ENCODE peak calls at places on chromosomes 13 and 19, in ten cellular contexts. R is SK-N-SH; D is AG09309; H is dorsolateral prefrontal cortex; L is NCI-H2029 treated with DMSO at 0.1 percent for 48 hours; J is DMS53; V is stimulated activated CD8-positive, alpha-beta memory T cell treated with anti-CD3 and anti-CD28 coated beads, Interleukin-15, amount 100 ng/mL, for 1 hour; I is left lung; W is aorta; T is mucosa of descending colon. Q is an unnamed sample.

GRCh38 chr13:96782186-96782585 is 212.1 kb downstream of the OXGR1 start:
- DNase-seq in W (no peak), H (no peak), T (no peak), R (no peak), V (no peak), L (no peak), D (no peak), J (no peak), I (no peak), Q (no peak)

GRCh38 chr19:31071157-31071855 is 277.9 kb downstream of the TSHZ3 start:
- DNase-seq in J (no peak), L (no peak), W (no peak), V (no peak), H (no peak), I (no peak), R (no peak), T (peak), D (no peak), Q (no peak)

GRCh38 chr13:41627425-41627824 is 170.1 kb downstream of the RGCC start:
- DNase-seq in D (no peak), J (no peak), W (no peak), R (no peak), I (no peak), H (no peak), L (no peak), V (no peak), T (no peak), Q (no peak)

GRCh38 chr13:32031025-32031814 is at the start of gene FRY:
- DNase-seq in L (peak), I (peak), H (peak), R (peak), D (no peak), T (peak), W (peak), V (peak), J (peak), Q (peak)

GRCh38 chr13:91359071-91359470 is 11.6 kb downstream of the MIR17HG start:
- DNase-seq in I (no peak), W (no peak), D (no peak), J (peak), L (no peak), H (no peak), V (no peak), R (no peak), T (no peak), Q (no peak)

GRCh38 chr19:4851551-4852290 is 15.7 kb downstream of the PLIN3 start:
- DNase-seq in I (peak), L (peak), T (peak), H (peak), W (peak), D (no peak), R (peak), V (peak), J (peak), Q (peak)

GRCh38 chr13:101989798-101990350 is 412.0 kb downstream of the FGF14 start:
- DNase-seq in I (no peak), D (no peak), W (no peak), V (no peak), R (no peak), T (no peak), L (no peak), J (no peak), H (no peak), Q (no peak)

GRCh38 chr19:34556500-34556899 is 74.9 kb downstream of the WTIP start:
- DNase-seq in L (peak), J (peak), T (no peak), V (no peak), W (no peak), R (no peak), H (no peak), D (peak), I (no peak), Q (peak)

GRCh38 chr19:19655641-19656343 is 7.7 kb downstream of the ATP13A1 start:
- DNase-seq in I (no peak), D (no peak), J (no peak), L (no peak), H (no peak), T (peak), V (no peak), R (peak), W (peak), Q (no peak)

GRCh38 chr13:80979035-80979641 is 638.2 kb upstream of the SPRY2 start:
- DNase-seq in W (no peak), I (peak), V (no peak), R (peak), T (no peak), J (peak), L (no peak), H (no peak), D (peak), Q (peak)

GRCh38 chr13:49308104-49308875 is 60.6 kb downstream of the CDADC1 start:
- DNase-seq in H (peak), L (no peak), W (peak), T (peak), I (peak), V (no peak), R (no peak), D (no peak), J (peak), Q (peak)

GRCh38 chr19:38496603-38497487 is 63.4 kb downstream of the RYR1 start:
- DNase-seq in L (no peak), T (no peak), R (no peak), J (no peak), I (no peak), W (no peak), H (no peak), D (no peak), V (no peak), Q (no peak)

GRCh38 chr19:42197375-42197817 is 20.1 kb downstream of the DEDD2 start:
- DNase-seq in V (no peak), J (no peak), L (no peak), T (peak), W (peak), R (no peak), D (no peak), H (no peak), I (no peak), Q (no peak)

GRCh38 chr13:31774186-31774585 is 34.9 kb downstream of the RXFP2 start:
- DNase-seq in J (no peak), W (no peak), L (no peak), R (no peak), D (no peak), V (no peak), T (no peak), H (no peak), I (no peak), Q (no peak)

GRCh38 chr13:108326318-108326717 is 56.8 kb downstream of the TNFSF13B start:
- DNase-seq in J (peak), T (peak), R (no peak), D (no peak), V (no peak), W (no peak), H (no peak), I (no peak), L (peak), Q (peak)

GRCh38 chr19:34759218-34759917 is 13.6 kb downstream of the ZNF599 start:
- DNase-seq in J (no peak), D (no peak), W (no peak), H (no peak), I (no peak), V (no peak), L (no peak), T (no peak), R (no peak), Q (no peak)

GRCh38 chr13:29802621-29803020 is 47.8 kb downstream of the UBL3 start:
- DNase-seq in D (no peak), W (no peak), V (no peak), T (no peak), I (no peak), H (no peak), R (no peak), J (no peak), L (no peak), Q (no peak)

GRCh38 chr13:91618315-91618714 is 219.9 kb downstream of the GPC5 start:
- DNase-seq in J (no peak), H (no peak), W (no peak), V (no peak), D (no peak), I (no peak), T (no peak), R (no peak), L (no peak), Q (no peak)

GRCh38 chr13:51068501-51068900 is 42.6 kb downstream of the C13orf42 start:
- DNase-seq in L (no peak), W (no peak), D (no peak), T (no peak), V (no peak), I (no peak), H (no peak), J (no peak), R (no peak), Q (no peak)

GRCh38 chr19:15264061-15264932 is 32.0 kb upstream of the EPHX3 start:
- DNase-seq in W (peak), I (peak), J (peak), L (peak), H (peak), R (peak), D (no peak), T (peak), V (peak), Q (peak)

GRCh38 chr19:14563989-14564650 is 7.7 kb downstream of the NDUFB7 start:
- DNase-seq in J (peak), T (peak), R (peak), W (peak), D (no peak), V (no peak), H (no peak), L (no peak), I (no peak), Q (peak)

GRCh38 chr13:21402586-21403307 is 56.4 kb downstream of the ZDHHC20 start:
- DNase-seq in J (peak), W (no peak), I (no peak), T (no peak), H (no peak), D (no peak), R (no peak), V (no peak), L (no peak), Q (peak)

GRCh38 chr13:100014621-100015020 is 33.0 kb downstream of the ZIC2 start:
- DNase-seq in V (no peak), I (no peak), J (no peak), H (no peak), L (no peak), T (no peak), W (no peak), D (no peak), R (no peak), Q (no peak)